ENCODE peak calls at places on chromosomes 11 and 22, in nine cellular contexts. X is GM12892, E is spleen, F is transverse colon, M is endothelial cell of umbilical vein, B is sigmoid colon, Z is breast epithelium, I is H1, W is GM12878. N is an unnamed sample.

GRCh38 chr11:107770546-107770945 is 58.7 kb upstream of the SLN start:
- DNase-seq in B (no peak), Z (no peak), X (no peak), I (no peak), F (no peak), M (no peak), W (no peak), E (no peak), N (no peak)

GRCh38 chr22:47189056-47189916 is 426.8 kb downstream of the TBC1D22A start:
- DNase-seq in I (no peak), W (no peak), F (peak), E (peak), X (no peak), Z (no peak), M (no peak), B (peak), N (no peak)

GRCh38 chr11:9160166-9160565 is 68.8 kb upstream of the SCUBE2 start:
- DNase-seq in B (no peak), E (no peak), X (no peak), W (no peak), M (peak), Z (no peak), F (no peak), I (no peak), N (no peak)

GRCh38 chr11:112555491-112556364 is 295.1 kb upstream of the PLET1 start:
- DNase-seq in W (no peak), B (peak), F (peak), I (peak), M (peak), X (peak), Z (no peak), E (peak), N (peak)

GRCh38 chr11:126637800-126638175 is 282.3 kb downstream of the ST3GAL4 start:
- DNase-seq in F (no peak), B (no peak), X (no peak), M (no peak), E (no peak), Z (no peak), W (no peak), I (no peak), N (no peak)

GRCh38 chr22:49764151-49764581 is 63.5 kb downstream of the BRD1 start:
- DNase-seq in X (peak), Z (no peak), F (peak), I (no peak), M (no peak), E (peak), W (no peak), B (peak), N (no peak)

GRCh38 chr11:78532991-78533861 is 41.4 kb downstream of the NARS2 start:
- DNase-seq in E (no peak), B (no peak), M (no peak), Z (no peak), I (no peak), W (peak), F (no peak), X (no peak), N (no peak)

GRCh38 chr22:33561149-33561807 is 359.0 kb downstream of the LARGE1 start:
- DNase-seq in W (no peak), I (no peak), B (no peak), E (no peak), F (no peak), Z (no peak), M (no peak), X (no peak), N (no peak)

GRCh38 chr11:12137938-12138731 is 27.7 kb downstream of the MICAL2 start:
- DNase-seq in I (no peak), B (peak), E (peak), Z (no peak), F (peak), W (no peak), M (peak), X (no peak), N (no peak)

GRCh38 chr11:13216019-13217006 is 61.3 kb upstream of the BMAL1 start:
- DNase-seq in X (no peak), I (no peak), Z (no peak), B (no peak), M (peak), E (no peak), W (no peak), F (no peak), N (no peak)

GRCh38 chr11:67453816-67454732 is 1.1 kb upstream of the CABP4 start:
- DNase-seq in M (no peak), X (no peak), Z (no peak), E (no peak), I (no peak), F (no peak), W (no peak), B (no peak), N (no peak)

GRCh38 chr11:114892381-114893197 is 214.3 kb downstream of the NXPE2 start:
- DNase-seq in Z (no peak), B (no peak), F (no peak), M (no peak), X (no peak), E (no peak), W (no peak), I (no peak), N (peak)

GRCh38 chr11:45543808-45544422 is 121.5 kb downstream of the CHST1 start:
- DNase-seq in B (no peak), I (peak), Z (no peak), W (no peak), X (no peak), E (no peak), M (peak), F (no peak), N (no peak)

GRCh38 chr11:133983660-133984316 is 27.0 kb upstream of the IGSF9B start:
- DNase-seq in X (no peak), Z (no peak), W (no peak), I (no peak), B (no peak), M (no peak), E (no peak), F (no peak), N (no peak)

GRCh38 chr11:65627202-65627601 is 10.7 kb upstream of the SIPA1 start:
- DNase-seq in B (no peak), X (no peak), Z (no peak), M (no peak), I (no peak), W (no peak), E (no peak), F (no peak), N (no peak)

GRCh38 chr11:119940401-119940976 is 197.4 kb downstream of the TRIM29 start:
- DNase-seq in F (no peak), E (no peak), Z (no peak), W (no peak), B (no peak), X (no peak), M (no peak), I (no peak), N (no peak)

GRCh38 chr11:101487775-101488174 is 96.0 kb downstream of the TRPC6 start:
- DNase-seq in B (no peak), Z (no peak), M (no peak), W (no peak), I (no peak), E (no peak), X (no peak), F (no peak), N (no peak)

GRCh38 chr11:69209936-69210659 is 54.4 kb downstream of the SMIM38 start:
- DNase-seq in M (no peak), X (no peak), W (peak), I (no peak), Z (no peak), E (peak), F (no peak), B (no peak), N (no peak)

GRCh38 chr11:102802341-102802740 is 4.4 kb upstream of the MMP1 start:
- DNase-seq in Z (no peak), F (no peak), I (no peak), M (peak), X (no peak), E (no peak), B (no peak), W (no peak), N (no peak)

GRCh38 chr22:23002612-23003180 is 67.6 kb upstream of the GNAZ start:
- DNase-seq in W (no peak), X (no peak), I (no peak), M (no peak), B (no peak), Z (no peak), F (no peak), E (no peak), N (no peak)

GRCh38 chr11:71179877-71180276 is 72.5 kb downstream of the SHANK2 start:
- DNase-seq in B (peak), M (no peak), I (no peak), X (no peak), Z (peak), W (no peak), F (peak), E (no peak), N (no peak)

GRCh38 chr11:12995211-12995610 is 13.9 kb upstream of the RASSF10 start:
- DNase-seq in M (no peak), B (no peak), E (no peak), W (no peak), Z (no peak), X (no peak), F (no peak), I (no peak), N (no peak)

GRCh38 chr11:66291706-66292542 is at the start of gene TMEM151A:
- DNase-seq in W (no peak), E (no peak), F (no peak), Z (no peak), X (no peak), I (no peak), M (no peak), B (no peak), N (no peak)

GRCh38 chr22:48417143-48418070 is 1410.3 kb downstream of the BRD1 start:
- DNase-seq in X (no peak), M (no peak), W (no peak), B (no peak), I (no peak), Z (no peak), E (peak), F (no peak), N (no peak)

GRCh38 chr11:36365937-36366336 is 69.8 kb downstream of the PRR5L start:
- DNase-seq in F (no peak), B (no peak), M (no peak), I (no peak), Z (no peak), E (no peak), W (no peak), X (no peak), N (no peak)

GRCh38 chr22:47225080-47225930 is 462.9 kb downstream of the TBC1D22A start:
- DNase-seq in F (no peak), M (no peak), W (no peak), I (no peak), X (no peak), E (no peak), Z (no peak), B (peak), N (no peak)

GRCh38 chr11:65854871-65855837 is 2.8 kb downstream of the CFL1 start:
- DNase-seq in Z (no peak), F (peak), M (no peak), E (peak), I (no peak), B (peak), X (no peak), W (no peak), N (no peak)

GRCh38 chr22:25747245-25747944 is 5.4 kb downstream of the MYO18B start:
- DNase-seq in E (no peak), M (peak), Z (no peak), B (no peak), W (no peak), X (no peak), I (no peak), F (peak), N (no peak)

GRCh38 chr11:19714387-19715363 is 2.0 kb downstream of the NAV2 start:
- DNase-seq in I (no peak), F (no peak), X (no peak), B (peak), E (no peak), M (peak), W (no peak), Z (peak), N (no peak)

GRCh38 chr11:106961518-106961917 is 56.8 kb downstream of the GUCY1A2 start:
- DNase-seq in B (no peak), M (peak), W (no peak), I (no peak), Z (no peak), X (no peak), E (no peak), F (no peak), N (no peak)

GRCh38 chr11:8183136-8183535 is 14.3 kb upstream of the RIC3 start:
- DNase-seq in M (no peak), E (no peak), X (no peak), Z (no peak), W (no peak), I (no peak), F (no peak), B (no peak), N (no peak)

GRCh38 chr22:18023509-18024275 is 669 bp downstream of the MICAL3 start:
- DNase-seq in X (peak), M (peak), F (peak), W (no peak), E (peak), I (peak), Z (peak), B (peak), N (peak)
- TF ChIP-seq POLR2A in X (no peak), M (no peak), F (peak), W (no peak), E (no peak), I (no peak), Z (no peak), B (peak), N (no peak)

GRCh38 chr11:46936138-46937110 is at the start of gene CSTPP1:
- DNase-seq in B (peak), E (peak), W (peak), I (peak), M (peak), Z (peak), F (peak), X (peak), N (peak)
- TF ChIP-seq POLR2AphosphoS5 in B (peak), E (peak), W (peak), I (no peak), M (peak), Z (peak), F (no peak), X (peak), N (peak)

GRCh38 chr11:809287-810039 is at the start of gene RPLP2:
- DNase-seq in M (peak), E (peak), Z (peak), X (peak), W (peak), B (peak), I (peak), F (peak), N (peak)
- TF ChIP-seq POLR2A in M (peak), E (peak), Z (peak), X (peak), W (peak), B (peak), I (no peak), F (peak), N (peak)

GRCh38 chr22:39243443-39244072 is 1.2 kb downstream of the PDGFB start:
- DNase-seq in M (no peak), B (no peak), X (no peak), Z (no peak), F (no peak), I (no peak), W (no peak), E (no peak), N (no peak)

GRCh38 chr22:39244073-39244495 is 698 bp downstream of the PDGFB start:
- DNase-seq in W (no peak), F (no peak), M (no peak), I (no peak), X (no peak), B (no peak), Z (no peak), E (no peak), N (no peak)

GRCh38 chr22:39245130-39246039 is 603 bp upstream of the PDGFB start:
- DNase-seq in F (no peak), X (no peak), Z (no peak), I (no peak), W (no peak), M (no peak), E (no peak), B (no peak), N (no peak)

GRCh38 chr22:39246217-39246616 is 1.4 kb upstream of the PDGFB start:
- DNase-seq in M (no peak), Z (no peak), W (no peak), E (no peak), I (no peak), B (no peak), F (no peak), X (no peak), N (no peak)

DNA sequence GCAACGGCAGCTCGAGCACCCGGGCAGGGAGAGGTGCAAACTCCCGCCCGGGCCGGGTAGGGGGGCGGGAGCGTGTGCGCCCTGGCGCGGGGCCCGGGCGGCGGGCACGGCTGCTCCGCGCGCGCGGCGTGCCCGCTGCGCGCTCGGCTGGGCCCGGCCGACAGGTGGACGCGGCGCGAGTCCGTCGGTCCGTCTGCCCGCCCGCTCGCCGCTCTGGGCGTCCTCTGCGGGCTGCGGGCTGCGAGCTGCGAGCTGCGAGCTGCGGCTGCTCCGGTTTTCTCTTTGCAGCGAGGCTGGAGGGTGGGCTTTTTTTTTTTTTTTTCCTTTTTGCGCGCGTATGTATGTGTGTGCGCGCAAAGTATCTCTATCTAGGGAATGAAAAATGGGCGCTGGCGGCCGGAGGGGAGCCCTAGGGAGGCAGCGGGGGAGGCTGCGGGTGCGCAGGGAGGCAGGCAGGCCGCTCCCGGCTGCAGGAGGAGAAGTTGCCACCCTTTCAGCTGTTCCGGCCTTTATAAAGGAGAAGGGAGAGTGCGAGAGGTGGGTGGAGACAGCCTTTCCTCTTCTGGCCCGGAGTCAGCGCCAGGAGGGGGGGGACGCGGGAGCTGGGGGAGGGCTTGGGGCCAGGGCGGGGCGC is at the start of gene PDGFB:
- DNase-seq in I (no peak), E (no peak), F (peak), B (no peak), Z (no peak), W (no peak), X (no peak), M (peak), N (no peak)
- TF ChIP-seq POLR2AphosphoS5 in I (no peak), E (peak), F (peak), B (peak), Z (no peak), W (no peak), X (no peak), M (peak), N (no peak)

GRCh38 chr11:61656347-61657077 is 23.7 kb upstream of the DAGLA start:
- DNase-seq in E (no peak), B (no peak), F (no peak), I (no peak), W (no peak), M (no peak), X (no peak), Z (no peak), N (no peak)

GRCh38 chr11:61654397-61654829 is 25.8 kb upstream of the DAGLA start:
- DNase-seq in I (no peak), F (peak), W (no peak), X (no peak), M (no peak), Z (peak), E (peak), B (peak), N (no peak)

GRCh38 chr11:61647529-61647928 is 32.7 kb upstream of the DAGLA start:
- DNase-seq in X (no peak), B (no peak), F (no peak), I (no peak), E (no peak), M (no peak), Z (no peak), W (no peak), N (no peak)

GRCh38 chr11:61650781-61651571 is 29.2 kb upstream of the DAGLA start:
- DNase-seq in Z (no peak), E (peak), F (peak), M (no peak), W (no peak), B (no peak), I (no peak), X (no peak), N (no peak)

GRCh38 chr11:61652135-61652534 is 28.1 kb upstream of the DAGLA start:
- DNase-seq in F (peak), E (no peak), X (no peak), M (no peak), W (no peak), Z (no peak), B (no peak), I (no peak), N (no peak)
- TF ChIP-seq POLR2A in F (no peak), E (no peak), X (no peak), M (no peak), W (no peak), Z (no peak), B (no peak), I (no peak), N (no peak)

GRCh38 chr22:30881361-30882180 is 87.0 kb downstream of the MORC2 start:
- DNase-seq in B (no peak), E (peak), F (no peak), Z (no peak), I (no peak), W (no peak), M (no peak), X (no peak), N (no peak)
- TF ChIP-seq POLR2AphosphoS5 in B (no peak), E (peak), F (no peak), Z (no peak), I (no peak), W (no peak), M (no peak), X (no peak), N (no peak)

DNA sequence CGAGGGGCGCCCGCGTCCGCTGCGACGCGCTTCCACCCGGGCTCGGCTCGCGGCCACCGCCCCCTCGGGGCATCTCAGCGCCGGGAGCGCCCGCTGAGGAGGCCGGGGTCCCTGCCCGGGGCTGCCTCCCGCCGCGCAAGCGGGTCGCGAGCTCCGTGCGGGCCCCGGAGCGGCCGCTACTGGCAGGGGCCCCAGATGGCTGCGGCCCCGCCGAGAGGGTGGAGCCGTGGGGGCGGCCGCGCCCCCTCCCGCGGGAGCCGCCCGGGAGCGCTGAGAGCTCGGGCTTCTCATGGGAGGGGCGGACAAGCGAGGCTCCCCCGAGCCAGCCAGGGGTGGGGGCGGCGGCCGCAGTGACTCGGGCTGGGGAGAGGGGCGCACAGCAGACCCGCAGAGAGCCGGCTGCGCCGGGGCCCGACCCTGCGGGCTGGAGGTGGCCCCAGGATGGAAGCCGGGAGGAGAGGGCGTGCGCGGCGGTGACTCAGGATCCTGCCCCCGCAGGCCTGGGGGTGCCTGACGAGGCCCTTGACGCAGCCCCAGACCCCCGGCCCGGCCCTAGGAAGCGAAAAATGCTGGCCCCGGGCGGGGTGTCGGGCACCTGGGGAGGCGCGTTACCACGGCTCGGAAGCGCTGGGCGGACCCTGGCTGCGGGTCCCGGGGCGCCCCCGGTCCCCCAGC is 606 bp upstream of the ZFTA start:
- DNase-seq in F (peak), M (peak), X (peak), I (no peak), E (peak), Z (no peak), W (no peak), B (peak), N (peak)
- TF ChIP-seq POLR2A in F (no peak), M (no peak), X (no peak), I (no peak), E (no peak), Z (no peak), W (no peak), B (no peak), N (no peak)

N was measured in GM12891.